ENCODE peak calls at places on chromosomes 11 and 22, in six cellular contexts. J is AG09309, B is GM23248, W is adipocyte, Y is cardiac muscle cell, N is suprapubic skin. P is an unnamed sample.

GRCh38 chr11:25961539-25961938 is 370.4 kb upstream of the ANO3 start:
- DNase-seq in N (no peak), Y (no peak), W (peak), J (no peak), B (no peak), P (no peak)

GRCh38 chr11:23990346-23990745 is 506.5 kb upstream of the LUZP2 start:
- DNase-seq in N (no peak), W (peak), Y (no peak), J (no peak), B (peak), P (no peak)

GRCh38 chr11:78586452-78587046 is 11.9 kb upstream of the NARS2 start:
- DNase-seq in B (peak), Y (no peak), J (no peak), N (no peak), W (no peak), P (no peak)

GRCh38 chr11:122440783-122441701 is 214.5 kb upstream of the UBASH3B start:
- DNase-seq in B (peak), N (peak), J (no peak), W (peak), Y (peak), P (peak)

GRCh38 chr22:49295465-49295743 is 532.3 kb downstream of the BRD1 start:
- DNase-seq in N (no peak), J (no peak), B (no peak), W (no peak), Y (no peak), P (no peak)

GRCh38 chr22:35437038-35437437 is 37.1 kb downstream of the MCM5 start:
- DNase-seq in Y (no peak), N (no peak), W (no peak), J (no peak), B (peak), P (no peak)

GRCh38 chr11:83583953-83584352 is 297.8 kb upstream of the CCDC90B start:
- DNase-seq in B (peak), W (peak), Y (no peak), J (peak), N (no peak), P (peak)

GRCh38 chr11:120575461-120575860 is 63.9 kb downstream of the GRIK4 start:
- DNase-seq in B (no peak), N (no peak), W (no peak), J (no peak), Y (no peak), P (no peak)

GRCh38 chr11:59802639-59803176 is 7.9 kb downstream of the MRPL16 start:
- DNase-seq in N (no peak), Y (peak), W (peak), B (peak), J (peak), P (peak)

GRCh38 chr22:40709752-40710413 is 30.6 kb downstream of the MCHR1 start:
- DNase-seq in W (peak), Y (no peak), B (peak), N (no peak), J (no peak), P (no peak)

GRCh38 chr11:69640260-69640994 is 529 bp upstream of the CCND1 start:
- DNase-seq in B (peak), N (peak), Y (no peak), J (no peak), W (peak), P (no peak)

GRCh38 chr11:107018902-107019493 is 722 bp upstream of the GUCY1A2 start:
- DNase-seq in W (peak), Y (peak), N (peak), B (peak), J (no peak), P (peak)

GRCh38 chr11:113147249-113147648 is 167.1 kb upstream of the TTC12 start:
- DNase-seq in J (no peak), W (no peak), N (no peak), B (no peak), Y (peak), P (no peak)

GRCh38 chr11:44876923-44877322 is 73.8 kb downstream of the TP53I11 start:
- DNase-seq in J (no peak), W (no peak), B (no peak), Y (no peak), N (no peak), P (no peak)

GRCh38 chr11:36098046-36098445 is 154.2 kb downstream of the LDLRAD3 start:
- DNase-seq in N (no peak), B (no peak), J (no peak), Y (no peak), W (no peak), P (no peak)

GRCh38 chr22:47613606-47614350 is 851.3 kb downstream of the TBC1D22A start:
- DNase-seq in N (no peak), B (no peak), J (no peak), W (no peak), Y (no peak), P (no peak)

GRCh38 chr22:30486118-30486517 is 14.3 kb upstream of the SEC14L3 start:
- DNase-seq in B (no peak), N (no peak), Y (no peak), J (no peak), W (no peak), P (no peak)

GRCh38 chr11:87176044-87176443 is 138.3 kb downstream of the TMEM135 start:
- DNase-seq in N (no peak), J (no peak), Y (no peak), B (no peak), W (no peak), P (peak)

GRCh38 chr11:134901536-134901935 is 489.5 kb upstream of the B3GAT1 start:
- DNase-seq in W (no peak), B (no peak), Y (no peak), N (no peak), J (no peak), P (no peak)

GRCh38 chr22:31730344-31730711 is 19.6 kb downstream of the PRR14L start:
- DNase-seq in W (no peak), B (no peak), N (no peak), J (no peak), Y (no peak), P (no peak)

GRCh38 chr11:35237860-35238715 is 99.1 kb downstream of the CD44 start:
- DNase-seq in J (no peak), N (no peak), Y (peak), W (peak), B (no peak), P (peak)

GRCh38 chr11:119168471-119169271 is at the start of gene NLRX1:
- DNase-seq in J (peak), B (peak), Y (peak), W (peak), N (peak), P (peak)

GRCh38 chr11:85133636-85134035 is 493.5 kb downstream of the DLG2 start:
- DNase-seq in W (no peak), J (no peak), Y (no peak), N (no peak), B (no peak), P (no peak)

GRCh38 chr22:17436382-17436951 is 67.2 kb downstream of the CECR2 start:
- DNase-seq in W (no peak), B (no peak), Y (peak), N (no peak), J (no peak), P (no peak)
- H3K4me3 ChIP-seq in W (no peak), B (no peak), Y (no peak), N (no peak), J (no peak), P (no peak)

GRCh38 chr11:65915821-65916251 is 3.0 kb downstream of the C11orf68 start:
- DNase-seq in W (peak), B (peak), J (peak), Y (no peak), N (peak), P (peak)

GRCh38 chr11:65916391-65916790 is 2.5 kb downstream of the C11orf68 start:
- DNase-seq in B (no peak), Y (no peak), N (peak), W (no peak), J (no peak), P (no peak)

GRCh38 chr11:65918211-65919150 is at the start of gene C11orf68:
- DNase-seq in N (peak), J (no peak), B (peak), Y (peak), W (no peak), P (no peak)

GRCh38 chr11:65917434-65918210 is 1.2 kb downstream of the C11orf68 start:
- DNase-seq in J (no peak), B (peak), N (peak), Y (no peak), W (no peak), P (no peak)

GRCh38 chr11:65917077-65917433 is 1.8 kb downstream of the C11orf68 start:
- DNase-seq in J (no peak), W (no peak), Y (no peak), B (no peak), N (no peak), P (no peak)
- H3K4me3 ChIP-seq in J (peak), W (peak), Y (no peak), B (peak), N (peak), P (peak)

GRCh38 chr11:60849641-60850520 is 5.9 kb downstream of the PTGDR2 start:
- DNase-seq in B (no peak), Y (no peak), J (no peak), W (no peak), N (no peak), P (no peak)
- H3K4me3 ChIP-seq in B (no peak), Y (no peak), J (no peak), W (no peak), N (no peak), P (no peak)

GRCh38 chr11:34174411-34175041 is 69.1 kb downstream of the NAT10 start:
- DNase-seq in W (peak), J (no peak), N (peak), B (peak), Y (peak), P (peak)
- H3K4me3 ChIP-seq in W (no peak), J (peak), N (peak), B (peak), Y (no peak), P (peak)

P was measured in foreskin fibroblast.